ENCODE peak calls at places on chromosomes 16 and 17, in five cellular contexts. E, I, A, Q and W are unnamed samples.

GRCh38 chr16:81707411-81708321 is 71.4 kb upstream of the PLCG2 start:
- DNase-seq in E (no peak), I (no peak), A (no peak), Q (no peak), W (no peak)

GRCh38 chr17:36768355-36768754 is 167.0 kb downstream of the MRM1 start:
- DNase-seq in E (no peak), I (no peak), A (no peak), Q (no peak), W (no peak)

GRCh38 chr17:32281011-32281451 is 15.4 kb downstream of the RHBDL3 start:
- DNase-seq in E (no peak), I (no peak), A (no peak), Q (no peak), W (no peak)

GRCh38 chr17:44279586-44280344 is 11.8 kb upstream of the SLC4A1 start:
- DNase-seq in E (no peak), I (no peak), A (peak; percentile 19), Q (peak; percentile 66), W (peak; percentile 86)

GRCh38 chr17:30226878-30227277 is 8.6 kb downstream of the SLC6A4 start:
- DNase-seq in E (no peak), I (no peak), A (no peak), Q (no peak), W (peak; percentile 34)

GRCh38 chr17:12290207-12290606 is 269.5 kb downstream of the MAP2K4 start:
- DNase-seq in E (no peak), I (no peak), A (no peak), Q (no peak), W (no peak)

GRCh38 chr16:52069866-52070265 is 477.1 kb downstream of the TOX3 start:
- DNase-seq in E (peak; percentile 23), I (peak; percentile 10), A (no peak), Q (no peak), W (peak; percentile 51)

GRCh38 chr17:20091161-20092029 is 82.2 kb downstream of the SPECC1 start:
- DNase-seq in E (no peak), I (no peak), A (no peak), Q (no peak), W (no peak)

GRCh38 chr17:50507871-50508572 is at the start of gene MYCBPAP:
- DNase-seq in E (no peak), I (no peak), A (peak; percentile 43), Q (peak; percentile 28), W (no peak)

GRCh38 chr16:50160495-50161164 is 7.5 kb downstream of the TENT4B start:
- DNase-seq in E (no peak), I (no peak), A (no peak), Q (no peak), W (no peak)

GRCh38 chr16:81618661-81619060 is 160.4 kb upstream of the PLCG2 start:
- DNase-seq in E (no peak), I (no peak), A (no peak), Q (no peak), W (no peak)

GRCh38 chr17:17853811-17854527 is 17.2 kb upstream of the SREBF1 start:
- DNase-seq in E (no peak), I (no peak), A (no peak), Q (no peak), W (no peak)

GRCh38 chr17:8755590-8756255 is 2.6 kb downstream of the SPDYE4 start:
- DNase-seq in E (no peak), I (no peak), A (no peak), Q (no peak), W (no peak)

DNA sequence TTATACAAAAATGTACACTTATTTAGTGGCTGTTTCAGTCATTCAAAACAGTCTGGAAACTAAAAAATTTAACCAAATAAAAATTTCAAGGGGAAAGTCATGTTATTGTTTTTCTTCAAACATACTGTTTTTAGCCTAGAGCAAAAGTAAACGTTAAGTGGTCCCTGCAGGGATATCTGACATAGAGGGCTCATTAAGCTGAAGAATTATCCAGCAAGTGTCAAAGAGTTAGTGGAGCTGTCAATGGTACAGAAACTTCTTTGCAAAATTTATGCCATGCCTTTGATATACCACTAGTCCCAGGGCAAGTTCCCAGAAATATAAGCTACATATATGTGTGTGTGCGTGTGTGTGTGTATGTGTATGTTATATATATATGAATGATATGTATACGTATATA is 894.2 kb downstream of the KCNJ2 start:
- DNase-seq in E (no peak), I (peak; percentile 27), A (no peak), Q (no peak), W (no peak)
- TF ChIP-seq SUZ12 in E (no peak), I (no peak), A (no peak), Q (no peak), W (no peak)

DNA sequence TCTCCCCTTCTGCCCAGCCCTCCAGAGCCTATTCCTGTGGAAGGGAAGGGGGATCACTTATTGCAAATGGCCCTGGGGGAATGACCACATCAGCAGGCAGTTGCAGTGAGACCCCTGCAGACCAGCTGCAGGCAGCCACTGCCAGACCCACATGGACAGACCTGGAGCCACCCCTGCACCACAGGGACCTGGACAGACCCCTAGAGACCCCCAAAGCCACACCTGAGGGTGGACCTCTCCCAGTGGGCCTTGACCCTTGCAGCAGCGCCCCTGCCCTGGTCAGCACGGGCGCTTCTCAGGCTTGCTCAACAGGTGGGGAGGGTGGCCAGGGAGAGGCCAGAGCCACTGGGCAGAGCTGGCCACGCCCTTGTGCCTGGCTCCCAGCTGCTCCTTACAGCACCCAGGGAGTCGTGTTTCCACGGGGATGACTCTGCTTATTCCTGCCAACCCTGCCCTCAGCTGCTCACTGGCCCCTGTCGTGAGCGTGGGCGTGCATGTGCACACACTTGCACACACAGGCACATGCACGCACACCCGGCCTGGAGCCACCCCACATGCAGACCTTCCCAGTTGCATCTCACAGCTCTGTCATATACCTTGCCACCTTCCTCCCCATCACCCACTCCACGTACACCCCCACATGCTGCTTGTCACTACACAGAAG is 1.3 kb upstream of the SCN4A start:
- DNase-seq in E (no peak), I (no peak), A (no peak), Q (no peak), W (no peak)
- TF ChIP-seq SUZ12 in E (no peak), I (no peak), A (no peak), Q (no peak), W (no peak)

GRCh38 chr16:35525979-35526590 is 2066.7 kb downstream of the TP53TG3F start:
- DNase-seq in E (no peak), I (no peak), A (no peak), Q (no peak), W (no peak)
- TF ChIP-seq SUZ12 in E (no peak), I (no peak), A (no peak), Q (no peak), W (no peak)

GRCh38 chr16:53816211-53816610 is 112.3 kb downstream of the FTO start:
- DNase-seq in E (no peak), I (no peak), A (no peak), Q (no peak), W (no peak)

GRCh38 chr16:53814791-53815190 is 110.8 kb downstream of the FTO start:
- DNase-seq in E (no peak), I (no peak), A (no peak), Q (no peak), W (no peak)

GRCh38 chr16:53821487-53821886 is 117.5 kb downstream of the FTO start:
- DNase-seq in E (no peak), I (no peak), A (no peak), Q (no peak), W (no peak)

GRCh38 chr16:53817117-53817516 is 113.2 kb downstream of the FTO start:
- DNase-seq in E (no peak), I (no peak), A (no peak), Q (no peak), W (no peak)

GRCh38 chr16:53817812-53818211 is 113.9 kb downstream of the FTO start:
- DNase-seq in E (no peak), I (no peak), A (no peak), Q (no peak), W (no peak)
- TF ChIP-seq SUZ12 in E (no peak), I (no peak), A (no peak), Q (no peak), W (no peak)

GRCh38 chr16:89042711-89043551 is 50.7 kb upstream of the ACSF3 start:
- DNase-seq in E (no peak), I (no peak), A (no peak), Q (no peak), W (no peak)

GRCh38 chr16:89045181-89045815 is 48.4 kb upstream of the ACSF3 start:
- DNase-seq in E (no peak), I (no peak), A (no peak), Q (no peak), W (no peak)

GRCh38 chr16:89041571-89042481 is 51.8 kb upstream of the ACSF3 start:
- DNase-seq in E (no peak), I (no peak), A (no peak), Q (no peak), W (no peak)

GRCh38 chr16:89044394-89045180 is 49.1 kb upstream of the ACSF3 start:
- DNase-seq in E (no peak), I (no peak), A (no peak), Q (no peak), W (no peak)

DNA sequence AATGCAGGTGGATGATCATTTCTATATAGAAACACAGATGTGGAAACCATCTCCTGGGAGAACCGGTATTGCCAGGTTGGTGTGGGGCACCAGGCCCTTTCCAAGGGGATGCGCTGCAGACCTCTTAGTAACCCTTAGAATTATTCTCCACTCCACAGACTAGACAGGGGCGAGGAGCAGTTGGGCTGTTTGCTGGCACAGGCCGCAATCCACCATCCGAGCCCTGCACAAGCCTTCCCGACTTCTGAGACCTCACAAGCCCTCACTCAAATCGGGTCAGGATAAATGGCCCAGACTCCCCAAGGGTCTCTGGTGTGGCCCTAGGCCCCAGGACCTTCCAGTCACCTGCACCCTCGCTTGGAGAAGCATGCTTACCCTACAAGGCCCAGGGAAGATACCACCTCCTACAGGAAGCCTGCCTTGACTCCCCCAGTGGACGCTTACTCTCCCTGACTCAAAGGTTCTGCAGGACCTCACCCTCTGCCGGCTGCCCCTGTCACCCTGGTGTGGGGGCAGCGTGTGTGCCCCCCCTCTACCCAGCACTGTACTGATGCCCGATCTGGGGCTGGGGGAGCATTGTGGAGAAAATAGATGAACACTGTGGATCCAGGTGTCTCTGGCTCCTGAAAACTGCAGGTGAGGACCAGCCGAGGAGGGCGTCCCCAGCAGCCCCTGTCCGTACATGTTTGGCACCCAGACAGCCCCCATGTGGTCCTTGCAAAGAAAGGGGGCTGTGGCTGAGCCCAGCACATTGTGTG is 49.8 kb upstream of the ACSF3 start:
- DNase-seq in E (no peak), I (no peak), A (no peak), Q (no peak), W (no peak)
- TF ChIP-seq SUZ12 in E (no peak), I (no peak), A (no peak), Q (no peak), W (no peak)

GRCh38 chr16:46746821-46747776 is 1.0 kb downstream of the MYLK3 start:
- DNase-seq in E (peak; percentile 58), I (peak; percentile 4), A (no peak), Q (no peak), W (peak; percentile 74)
- TF ChIP-seq SUZ12 in E (no peak), I (no peak), A (no peak), Q (no peak), W (no peak)

GRCh38 chr16:64740261-64740660 is 381.6 kb downstream of the CDH11 start:
- DNase-seq in E (no peak), I (no peak), A (no peak), Q (no peak), W (no peak)

GRCh38 chr16:64738321-64738960 is 383.4 kb downstream of the CDH11 start:
- DNase-seq in E (no peak), I (no peak), A (no peak), Q (no peak), W (no peak)

GRCh38 chr16:64745275-64745674 is 376.6 kb downstream of the CDH11 start:
- DNase-seq in E (no peak), I (no peak), A (no peak), Q (no peak), W (no peak)

GRCh38 chr16:64736887-64737286 is 385.0 kb downstream of the CDH11 start:
- DNase-seq in E (no peak), I (no peak), A (no peak), Q (no peak), W (no peak)

GRCh38 chr16:64742560-64742959 is 379.3 kb downstream of the CDH11 start:
- DNase-seq in E (no peak), I (no peak), A (no peak), Q (no peak), W (no peak)
- TF ChIP-seq SUZ12 in E (no peak), I (no peak), A (no peak), Q (no peak), W (no peak)